ENCODE peak calls at places on chromosomes 4 and X, in nine cellular contexts. Q is activated CD4-positive, alpha-beta T cell treated with anti-CD3 and anti-CD28 coated beads, Interleukin-2, amount 50 U/mL, for 48 hours; W is AG04449; J is foreskin fibroblast; R is stimulated activated CD4-positive, alpha-beta T cell treated with anti-CD3 and anti-CD28 coated beads, Interleukin-1b, Interleukin-23, amount 100 ng/mL, for 4 hours; V is left ventricle myocardium inferior; I is non-pigmented ciliary epithelial cell; L is AG20443; F is suprapubic skin. E is an unnamed sample.

GRCh38 chr4:113145519-113146291 is 96.3 kb downstream of the ANK2 start:
- DNase-seq in Q (no peak), W (no peak), J (no peak), R (no peak), V (peak), I (no peak), L (no peak), F (no peak), E (peak)

GRCh38 chr4:100379583-100380105 is 138.2 kb downstream of the EMCN start:
- DNase-seq in Q (no peak), W (no peak), J (no peak), R (no peak), V (no peak), I (no peak), L (no peak), F (no peak), E (no peak)

GRCh38 chr4:169341490-169341889 is 70.7 kb upstream of the SH3RF1 start:
- DNase-seq in Q (no peak), W (no peak), J (peak), R (no peak), V (no peak), I (no peak), L (no peak), F (no peak), E (no peak)

GRCh38 chrX:52608961-52609360 is 45.7 kb downstream of the SSX7 start:
- DNase-seq in Q (no peak), W (no peak), J (no peak), R (no peak), V (no peak), I (no peak), L (no peak), F (no peak), E (no peak)

GRCh38 chrX:19849433-19850190 is 37.8 kb downstream of the SH3KBP1 start:
- DNase-seq in Q (no peak), W (no peak), J (no peak), R (no peak), V (no peak), I (no peak), L (no peak), F (no peak), E (no peak)

GRCh38 chr4:152974732-152975614 is 38.9 kb downstream of the FHDC1 start:
- DNase-seq in Q (no peak), W (no peak), J (no peak), R (no peak), V (no peak), I (no peak), L (no peak), F (no peak), E (no peak)

GRCh38 chrX:71111141-71111843 is at the start of gene IL2RG:
- DNase-seq in Q (peak), W (no peak), J (no peak), R (no peak), V (no peak), I (no peak), L (no peak), F (no peak), E (no peak)

GRCh38 chr4:23333556-23333945 is 556.3 kb downstream of the PPARGC1A start:
- DNase-seq in Q (no peak), W (no peak), J (no peak), R (no peak), V (no peak), I (peak), L (no peak), F (no peak), E (no peak)

GRCh38 chrX:63922221-63922620 is 137.2 kb upstream of the ARHGEF9 start:
- DNase-seq in Q (no peak), W (peak), J (peak), R (no peak), V (no peak), I (no peak), L (peak), F (no peak), E (no peak)

GRCh38 chr4:115101675-115102074 is 11.7 kb downstream of the NDST4 start:
- DNase-seq in Q (no peak), W (no peak), J (no peak), R (no peak), V (no peak), I (no peak), L (no peak), F (no peak), E (no peak)

GRCh38 chrX:29852767-29853166 is 362.6 kb upstream of the MAGEB2 start:
- DNase-seq in Q (no peak), W (no peak), J (no peak), R (no peak), V (no peak), I (no peak), L (no peak), F (no peak), E (no peak)

GRCh38 chrX:148811236-148811635 is 310.8 kb downstream of the AFF2 start:
- DNase-seq in Q (no peak), W (no peak), J (no peak), R (no peak), V (no peak), I (no peak), L (peak), F (no peak), E (no peak)

GRCh38 chrX:83508006-83508405 is at the start of gene POU3F4:
- DNase-seq in Q (no peak), W (no peak), J (no peak), R (no peak), V (no peak), I (no peak), L (peak), F (no peak), E (peak)

GRCh38 chr4:181078236-181078635 is 1165.0 kb upstream of the TENM3 start:
- DNase-seq in Q (no peak), W (no peak), J (no peak), R (no peak), V (no peak), I (peak), L (peak), F (no peak), E (no peak)

GRCh38 chrX:119602701-119603255 is 3.4 kb downstream of the NKRF start:
- DNase-seq in Q (no peak), W (no peak), J (no peak), R (no peak), V (no peak), I (no peak), L (no peak), F (no peak), E (no peak)

GRCh38 chr4:139795915-139796314 is 130.3 kb downstream of the MGST2 start:
- DNase-seq in Q (no peak), W (no peak), J (peak), R (no peak), V (no peak), I (no peak), L (no peak), F (no peak), E (no peak)

GRCh38 chr4:153233761-153234371 is 29.6 kb downstream of the TRIM2 start:
- DNase-seq in Q (no peak), W (peak), J (peak), R (no peak), V (no peak), I (peak), L (peak), F (no peak), E (no peak)

GRCh38 chr4:166274775-166275174 is 401.7 kb downstream of the TLL1 start:
- DNase-seq in Q (no peak), W (no peak), J (no peak), R (no peak), V (no peak), I (no peak), L (no peak), F (no peak), E (no peak)

GRCh38 chr4:40908297-40908696 is 158.5 kb downstream of the NSUN7 start:
- DNase-seq in Q (no peak), W (no peak), J (no peak), R (no peak), V (no peak), I (no peak), L (no peak), F (no peak), E (no peak)

GRCh38 chr4:93828830-93829530 is 427 bp downstream of the ATOH1 start:
- DNase-seq in Q (no peak), W (no peak), J (no peak), R (no peak), V (no peak), I (no peak), L (peak), F (no peak), E (peak)

GRCh38 chr4:39621582-39621981 is 17.1 kb downstream of the SMIM14 start:
- DNase-seq in Q (no peak), W (no peak), J (peak), R (no peak), V (no peak), I (no peak), L (peak), F (no peak), E (no peak)

GRCh38 chrX:131735127-131735526 is 191.3 kb downstream of the OR13H1 start:
- DNase-seq in Q (no peak), W (no peak), J (no peak), R (no peak), V (no peak), I (no peak), L (no peak), F (no peak), E (no peak)

GRCh38 chrX:116436358-116436816 is at the start of gene SLC6A14:
- DNase-seq in Q (no peak), W (no peak), J (no peak), R (no peak), V (no peak), I (no peak), L (no peak), F (peak), E (no peak)

GRCh38 chrX:100098660-100099375 is 311.3 kb downstream of the PCDH19 start:
- DNase-seq in Q (no peak), W (no peak), J (peak), R (no peak), V (no peak), I (peak), L (no peak), F (no peak), E (no peak)

GRCh38 chrX:119410027-119410819 is 11.1 kb downstream of the SLC25A43 start:
- DNase-seq in Q (no peak), W (peak), J (peak), R (no peak), V (no peak), I (no peak), L (peak), F (peak), E (no peak)

GRCh38 chr4:8303485-8304281 is 34.1 kb downstream of the HTRA3 start:
- DNase-seq in Q (no peak), W (peak), J (peak), R (no peak), V (peak), I (peak), L (peak), F (no peak), E (no peak)

GRCh38 chrX:152991123-152991522 is 2.8 kb downstream of the PNMA5 start:
- DNase-seq in Q (no peak), W (no peak), J (no peak), R (no peak), V (no peak), I (no peak), L (no peak), F (no peak), E (no peak)

GRCh38 chr4:104166749-104167148 is 327.9 kb downstream of the CXXC4 start:
- DNase-seq in Q (no peak), W (no peak), J (no peak), R (no peak), V (no peak), I (no peak), L (no peak), F (no peak), E (no peak)

GRCh38 chr4:82360298-82361177 is 13.3 kb downstream of the HNRNPD start:
- DNase-seq in Q (no peak), W (no peak), J (no peak), R (no peak), V (no peak), I (no peak), L (peak), F (no peak), E (no peak)

GRCh38 chr4:6263541-6264540 is 5.8 kb upstream of the WFS1 start:
- DNase-seq in Q (peak), W (no peak), J (peak), R (no peak), V (no peak), I (no peak), L (peak), F (no peak), E (peak)

GRCh38 chrX:15737957-15738685 is at the start of gene CA5B:
- DNase-seq in Q (peak), W (no peak), J (peak), R (peak), V (peak), I (peak), L (peak), F (peak), E (peak)

GRCh38 chr4:119286377-119287002 is 35.4 kb downstream of the FABP2 start:
- DNase-seq in Q (peak), W (peak), J (peak), R (peak), V (no peak), I (peak), L (peak), F (no peak), E (no peak)

GRCh38 chr4:886244-886643 is 45.9 kb downstream of the GAK start:
- DNase-seq in Q (no peak), W (no peak), J (no peak), R (no peak), V (no peak), I (no peak), L (no peak), F (no peak), E (no peak)

GRCh38 chr4:138112389-138112788 is 129.8 kb downstream of the SLC7A11 start:
- DNase-seq in Q (no peak), W (no peak), J (no peak), R (no peak), V (no peak), I (no peak), L (no peak), F (no peak), E (no peak)

GRCh38 chrX:3262906-3263305 is 83.5 kb downstream of the MXRA5 start:
- DNase-seq in Q (no peak), W (no peak), J (peak), R (no peak), V (no peak), I (peak), L (peak), F (no peak), E (no peak)

GRCh38 chr4:73414936-73415271 is 10.8 kb downstream of the ALB start:
- DNase-seq in Q (no peak), W (no peak), J (no peak), R (no peak), V (no peak), I (no peak), L (no peak), F (no peak), E (no peak)

GRCh38 chr4:183443609-183444148 is 757 bp upstream of the CDKN2AIP start:
- DNase-seq in Q (peak), W (no peak), J (no peak), R (peak), V (no peak), I (no peak), L (no peak), F (no peak), E (no peak)

GRCh38 chrX:15146515-15146914 is 123.4 kb downstream of the ASB9 start:
- DNase-seq in Q (peak), W (no peak), J (no peak), R (peak), V (no peak), I (no peak), L (peak), F (no peak), E (peak)

GRCh38 chr4:74764119-74764518 is 30.2 kb downstream of the BTC start:
- DNase-seq in Q (no peak), W (no peak), J (no peak), R (no peak), V (no peak), I (no peak), L (no peak), F (no peak), E (no peak)